ENCODE peak calls at places on chromosomes 16 and 17, in six cellular contexts. W is AG08395, K is amniotic stem cell, T is NCI-H1417 treated with DMSO at 0.1 percent for 48 hours, J is thoracic aorta, S is NCI-H2029. B is an unnamed sample.

GRCh38 chr17:77208856-77209255 is 68.1 kb downstream of the SEC14L1 start:
- DNase-seq in K (no peak), J (no peak), T (no peak), W (no peak), S (no peak), B (peak)

GRCh38 chr17:60158751-60159478 is 9.1 kb downstream of the CA4 start:
- DNase-seq in K (no peak), W (no peak), T (no peak), S (no peak), J (no peak), B (no peak)

GRCh38 chr16:29831490-29831889 is 11.2 kb downstream of the MVP start:
- DNase-seq in S (no peak), W (no peak), T (no peak), J (no peak), K (no peak), B (no peak)

GRCh38 chr17:64387545-64388171 is 3.0 kb downstream of the PECAM1 start:
- DNase-seq in W (no peak), T (no peak), K (no peak), S (no peak), J (no peak), B (no peak)

GRCh38 chr17:1714488-1714979 is 4.4 kb upstream of the TLCD2 start:
- DNase-seq in K (peak), S (no peak), J (peak), W (peak), T (no peak), B (peak)

GRCh38 chr17:55693244-55694216 is 29.1 kb downstream of the TMEM100 start:
- DNase-seq in K (no peak), W (peak), S (no peak), J (no peak), T (no peak), B (no peak)

GRCh38 chr17:39754958-39755549 is 17.3 kb downstream of the GRB7 start:
- DNase-seq in S (no peak), K (no peak), T (no peak), J (no peak), W (peak), B (no peak)

GRCh38 chr16:27291722-27292240 is 22.0 kb upstream of the IL4R start:
- DNase-seq in J (no peak), T (no peak), K (no peak), W (no peak), S (no peak), B (no peak)

GRCh38 chr17:27848941-27849340 is 44.2 kb downstream of the LYRM9 start:
- DNase-seq in S (peak), J (no peak), K (no peak), T (peak), W (no peak), B (no peak)

GRCh38 chr17:79747508-79748295 is 17.0 kb downstream of the ENPP7 start:
- DNase-seq in J (no peak), K (no peak), S (no peak), W (no peak), T (no peak), B (no peak)

GRCh38 chr17:57553991-57554825 is 190.9 kb downstream of the CCDC182 start:
- DNase-seq in S (peak), T (no peak), K (no peak), J (no peak), W (no peak), B (no peak)

GRCh38 chr17:34728771-34729310 is 149.5 kb downstream of the TMEM132E start:
- DNase-seq in K (no peak), T (no peak), J (no peak), W (no peak), S (no peak), B (no peak)

GRCh38 chr17:75371339-75371738 is 34.1 kb downstream of the GRB2 start:
- DNase-seq in S (no peak), W (no peak), J (no peak), T (no peak), K (no peak), B (no peak)

B was measured in BJ.